ENCODE peak calls at places on chromosomes 12 and 14, in four cellular contexts. T, F, Y and I are unnamed samples.

GRCh38 chr12:104498211-104498801 is 41.6 kb downstream of the CHST11 start:
- DNase-seq in Y (no peak), T (no peak), F (no peak), I (no peak)

GRCh38 chr12:65306229-65306602 is 27.7 kb downstream of the MSRB3 start:
- DNase-seq in T (no peak), Y (no peak), F (peak; percentile 48), I (no peak)

GRCh38 chr12:32906407-32907165 is 10.0 kb upstream of the PKP2 start:
- DNase-seq in T (no peak), F (no peak), Y (no peak), I (no peak)

GRCh38 chr12:120692524-120693033 is 5.6 kb downstream of the MLEC start:
- DNase-seq in T (no peak), Y (no peak), F (peak; percentile 45), I (no peak)

GRCh38 chr12:6788972-6789905 is at the start of gene CD4:
- DNase-seq in T (peak; percentile 60), F (no peak), Y (no peak), I (no peak)

GRCh38 chr12:7369274-7369729 is 65.4 kb downstream of the ACSM4 start:
- DNase-seq in T (no peak), Y (no peak), F (no peak), I (peak; percentile 45)

GRCh38 chr14:74945852-74946658 is 9.3 kb downstream of the PGF start:
- DNase-seq in Y (peak; percentile 41), F (peak; percentile 59), T (peak; percentile 84), I (peak; percentile 84)

GRCh38 chr12:90098132-90098779 is 389.6 kb upstream of the ATP2B1 start:
- DNase-seq in T (no peak), Y (no peak), F (no peak), I (no peak)

GRCh38 chr12:47413806-47414205 is 292.0 kb downstream of the RPAP3 start:
- DNase-seq in Y (no peak), T (no peak), F (peak; percentile 58), I (no peak)

GRCh38 chr12:27177716-27178115 is 66.4 kb upstream of the STK38L start:
- DNase-seq in F (peak; percentile 80), Y (no peak), T (no peak), I (peak; percentile 39)

GRCh38 chr12:57518920-57519757 is 1.2 kb downstream of the DDIT3 start:
- DNase-seq in T (no peak), F (peak; percentile 24), Y (no peak), I (peak; percentile 85)

GRCh38 chr14:58944226-58944769 is 244.2 kb upstream of the DAAM1 start:
- DNase-seq in F (no peak), Y (no peak), T (no peak), I (peak; percentile 45)

GRCh38 chr14:76910371-76910890 is 84.2 kb downstream of the LRRC74A start:
- DNase-seq in F (no peak), Y (no peak), T (no peak), I (no peak)

GRCh38 chr14:69673099-69673498 is 61.7 kb downstream of the SUSD6 start:
- DNase-seq in F (no peak), Y (no peak), T (no peak), I (no peak)

GRCh38 chr12:53701518-53702264 is 25.6 kb downstream of the CALCOCO1 start:
- DNase-seq in Y (no peak), F (peak; percentile 66), T (peak; percentile 89), I (peak; percentile 71)

GRCh38 chr12:10031318-10031717 is 836 bp downstream of the CLEC9A start:
- DNase-seq in F (peak; percentile 24), Y (no peak), T (no peak), I (peak; percentile 36)

GRCh38 chr12:71476513-71476912 is 36.9 kb downstream of the LGR5 start:
- DNase-seq in T (no peak), Y (no peak), F (peak; percentile 76), I (no peak)

GRCh38 chr14:98912655-98913054 is 359.3 kb downstream of the BCL11B start:
- DNase-seq in F (no peak), T (no peak), Y (no peak), I (no peak)

GRCh38 chr14:100018054-100018453 is 47.2 kb upstream of the EVL start:
- DNase-seq in T (no peak), F (no peak), Y (no peak), I (no peak)

GRCh38 chr12:89571481-89572190 is 45.8 kb upstream of the POC1B start:
- DNase-seq in F (peak; percentile 52), T (no peak), Y (no peak), I (no peak)

GRCh38 chr14:79278286-79278797 is 933.0 kb downstream of the DIO2 start:
- DNase-seq in F (no peak), T (peak; percentile 35), Y (no peak), I (no peak)

GRCh38 chr12:1925125-1925963 is 6.9 kb upstream of the CACNA2D4 start:
- DNase-seq in T (peak; percentile 20), Y (no peak), F (no peak), I (no peak)

GRCh38 chr14:77198576-77198975 is 17.0 kb downstream of the TMEM63C start:
- DNase-seq in T (no peak), Y (no peak), F (no peak), I (no peak)

GRCh38 chr12:49784756-49785409 is 43.3 kb downstream of the NCKAP5L start:
- DNase-seq in F (peak; percentile 67), T (no peak), Y (no peak), I (no peak)

GRCh38 chr14:88422919-88423318 is 37.5 kb downstream of the SPATA7 start:
- DNase-seq in T (no peak), Y (no peak), F (peak; percentile 88), I (no peak)

GRCh38 chr12:130952106-130952505 is 1.6 kb upstream of the ADGRD1 start:
- DNase-seq in F (no peak), T (no peak), Y (no peak), I (peak; percentile 53)

GRCh38 chr14:24235804-24236688 is 3.3 kb downstream of the GMPR2 start:
- DNase-seq in Y (no peak), F (no peak), T (no peak), I (no peak)

GRCh38 chr14:24232121-24232644 is at the start of gene NEDD8:
- DNase-seq in Y (no peak), F (peak; percentile 97), T (peak; percentile 89), I (peak; percentile 95)

GRCh38 chr14:24233538-24233866 is 773 bp downstream of the GMPR2 start:
- DNase-seq in Y (no peak), F (no peak), T (no peak), I (peak; percentile 24)

GRCh38 chr14:24232645-24233537 is at the start of gene GMPR2:
- DNase-seq in T (no peak), F (no peak), Y (no peak), I (no peak)

DNA sequence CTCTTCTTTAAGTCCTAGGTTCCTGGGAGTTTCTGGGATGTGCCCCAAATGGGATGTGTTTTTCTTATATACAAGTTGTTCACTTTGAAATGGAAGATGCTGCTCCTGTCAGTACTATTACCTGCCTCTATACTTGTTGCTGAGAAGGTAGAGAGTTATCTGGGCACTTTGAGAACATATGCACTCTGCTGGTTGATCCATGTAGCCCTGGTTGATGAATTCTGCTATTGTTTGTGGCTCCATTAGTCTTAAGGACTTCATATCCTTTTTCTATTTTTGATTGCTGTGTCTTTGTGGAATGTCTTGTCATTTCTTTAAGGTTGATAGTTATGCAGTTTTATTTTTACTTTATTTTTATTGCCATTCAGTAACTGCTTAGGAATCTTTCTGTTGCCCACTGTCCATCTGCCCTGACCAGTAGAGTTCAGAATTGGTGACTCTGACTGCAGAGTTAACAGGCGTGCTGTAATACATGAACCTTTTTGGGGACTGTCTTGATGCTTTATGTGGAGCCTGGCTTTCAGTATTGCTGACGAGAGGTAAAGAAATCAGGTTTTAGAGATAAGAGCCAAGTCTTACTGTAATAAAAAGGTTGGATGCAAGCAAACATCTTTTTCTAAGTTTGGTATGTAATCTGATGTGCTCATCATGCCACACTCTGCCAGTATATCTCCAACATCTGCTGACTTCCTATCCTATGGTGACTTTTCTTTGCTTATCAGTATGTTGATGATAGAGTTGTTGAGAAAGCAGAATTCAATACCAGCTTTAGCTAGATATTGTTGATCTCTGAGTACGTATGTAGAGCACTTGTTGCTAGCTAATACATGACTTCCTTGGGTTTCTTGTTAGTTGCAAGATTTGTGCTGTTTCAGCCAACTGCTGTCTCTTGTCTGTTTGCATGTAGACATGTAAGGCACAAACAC is 1.6 kb downstream of the GMPR2 start:
- DNase-seq in T (no peak), F (no peak), Y (no peak), I (no peak)
- H3K9ac ChIP-seq in T (no peak overlapping the region), F (no peak overlapping the region), Y (no peak overlapping the region), I (no peak overlapping the region)

GRCh38 chr12:67634167-67634793 is 14.3 kb upstream of the DYRK2 start:
- DNase-seq in Y (no peak), F (no peak), T (no peak), I (no peak)

GRCh38 chr12:67638694-67639093 is 9.9 kb upstream of the DYRK2 start:
- DNase-seq in Y (no peak), T (no peak), F (no peak), I (no peak)

GRCh38 chr12:67633708-67634107 is 14.8 kb upstream of the DYRK2 start:
- DNase-seq in T (no peak), Y (no peak), F (no peak), I (no peak)

GRCh38 chr12:67640863-67641262 is 7.7 kb upstream of the DYRK2 start:
- DNase-seq in F (no peak), Y (no peak), T (no peak), I (no peak)

DNA sequence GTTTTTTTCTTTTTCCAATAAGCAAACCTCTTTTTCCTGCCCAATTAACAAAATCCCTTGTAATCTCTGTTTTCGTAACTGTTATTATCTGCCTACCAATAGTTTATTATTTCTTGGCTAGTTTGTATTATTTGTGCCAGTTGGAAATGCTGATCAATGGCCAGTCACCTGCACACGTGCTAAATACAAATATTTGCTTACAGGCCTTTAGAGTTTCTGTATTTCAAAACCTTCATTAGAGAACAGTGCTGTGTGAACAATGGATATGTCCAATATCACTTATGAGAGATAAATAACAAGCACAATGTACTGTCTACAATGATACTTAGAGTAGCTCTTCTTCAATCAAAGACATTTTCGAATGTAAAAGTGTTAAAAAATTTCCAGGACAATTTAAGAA is 10.8 kb upstream of the DYRK2 start:
- DNase-seq in F (no peak), Y (no peak), T (no peak), I (no peak)
- H4K5ac ChIP-seq in F (no peak overlapping the region), Y (no peak overlapping the region), T (no peak overlapping the region), I (no peak overlapping the region)

DNA sequence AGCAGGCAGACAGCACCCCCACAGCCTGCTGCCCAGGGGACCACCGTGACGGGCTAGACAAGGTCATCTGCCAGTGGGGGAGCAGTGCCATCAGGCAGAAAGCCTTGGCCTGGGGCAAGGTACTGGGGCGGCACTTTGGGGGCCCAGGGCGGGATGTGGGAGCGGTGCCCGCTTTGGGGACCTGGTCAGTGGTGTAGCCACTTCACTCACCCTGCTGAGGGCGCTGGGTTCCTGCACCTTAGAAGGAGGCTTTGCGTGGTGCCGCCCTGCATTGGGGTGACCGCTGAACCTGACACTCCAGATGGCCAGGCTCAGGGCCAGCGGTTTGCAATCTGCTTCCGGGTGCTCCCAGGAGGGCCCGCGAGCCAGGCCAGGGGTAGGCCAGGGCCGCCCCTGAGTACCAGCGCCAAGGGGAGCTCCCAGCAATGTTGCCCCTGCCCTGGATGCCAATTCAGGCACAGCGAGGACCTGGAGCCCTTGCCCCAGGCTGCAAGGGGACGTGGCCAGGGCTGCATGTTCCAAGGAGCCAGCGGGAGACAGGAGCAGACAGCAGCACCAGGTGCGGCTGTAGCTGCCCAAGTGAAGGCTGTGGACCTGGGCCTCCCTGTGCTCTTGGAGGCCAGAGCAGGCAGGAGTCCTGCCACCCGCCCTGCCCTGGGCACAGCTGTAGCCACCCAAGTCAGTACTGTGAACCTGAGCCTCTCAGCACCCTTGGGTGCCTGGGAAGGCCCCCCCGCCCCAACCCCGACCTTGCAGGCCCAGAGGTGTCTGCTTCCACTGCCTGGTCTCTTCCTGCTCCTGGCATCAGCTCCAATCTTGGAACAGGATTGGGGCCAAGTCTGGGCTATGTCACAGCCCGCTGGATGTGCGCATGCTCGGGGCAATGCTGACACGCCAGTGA is 550.7 kb downstream of the SLC6A15 start:
- DNase-seq in Y (no peak), F (no peak), T (no peak), I (no peak)
- H3K9ac ChIP-seq in Y (no peak overlapping the region), F (no peak overlapping the region), T (no peak overlapping the region), I (no peak overlapping the region)

GRCh38 chr12:109847166-109847700 is 14.0 kb upstream of the TRPV4 start:
- DNase-seq in Y (no peak), T (no peak), F (no peak), I (no peak)
- H4K5ac ChIP-seq in Y (no peak overlapping the region), T (no peak overlapping the region), F (no peak overlapping the region), I (no peak overlapping the region)